ENCODE peak calls at places on chromosome 18, in nine cellular contexts. One of them, this sample, is unnamed.

GRCh38 chr18:44128365-44128764 is 552.3 kb upstream of the SETBP1 start:
- DNase-seq in fibroblast of the conjunctiva: no peak
- DNase-seq in NCI-H345: no peak
- DNase-seq in NCI-H774: no peak
- DNase-seq in A549: no peak
- DNase-seq in Right ventricle myocardium superior: no peak
- DNase-seq in NCI-H446 treated with DMSO at 0.1 percent for 48 hours: no peak
- DNase-seq in kidney epithelial cell: no peak
- DNase-seq in trophoblast cell: no peak
- DNase-seq in this sample: no peak

GRCh38 chr18:14189858-14190257 is 57.6 kb upstream of the ZNF519 start:
- DNase-seq in NCI-H446 treated with DMSO at 0.1 percent for 48 hours: no peak
- DNase-seq in fibroblast of the conjunctiva: peak
- DNase-seq in NCI-H774: no peak
- DNase-seq in kidney epithelial cell: peak
- DNase-seq in NCI-H345: no peak
- DNase-seq in A549: peak
- DNase-seq in trophoblast cell: no peak
- DNase-seq in Right ventricle myocardium superior: no peak
- DNase-seq in this sample: no peak

GRCh38 chr18:24726727-24727539 is 266.5 kb downstream of the HRH4 start:
- DNase-seq in Right ventricle myocardium superior: peak
- DNase-seq in fibroblast of the conjunctiva: peak
- DNase-seq in NCI-H774: peak
- DNase-seq in NCI-H345: peak
- DNase-seq in NCI-H446 treated with DMSO at 0.1 percent for 48 hours: peak
- DNase-seq in trophoblast cell: peak
- DNase-seq in kidney epithelial cell: peak
- DNase-seq in A549: peak
- DNase-seq in this sample: peak

GRCh38 chr18:73848656-73849055 is 299.0 kb downstream of the FBXO15 start:
- DNase-seq in NCI-H446 treated with DMSO at 0.1 percent for 48 hours: no peak
- DNase-seq in kidney epithelial cell: peak
- DNase-seq in Right ventricle myocardium superior: no peak
- DNase-seq in fibroblast of the conjunctiva: peak
- DNase-seq in NCI-H345: no peak
- DNase-seq in trophoblast cell: no peak
- DNase-seq in A549: no peak
- DNase-seq in NCI-H774: no peak
- DNase-seq in this sample: no peak

GRCh38 chr18:11279461-11279860 is 130.1 kb upstream of the PIEZO2 start:
- DNase-seq in fibroblast of the conjunctiva: no peak
- DNase-seq in NCI-H774: no peak
- DNase-seq in NCI-H446 treated with DMSO at 0.1 percent for 48 hours: no peak
- DNase-seq in Right ventricle myocardium superior: no peak
- DNase-seq in A549: no peak
- DNase-seq in NCI-H345: no peak
- DNase-seq in kidney epithelial cell: no peak
- DNase-seq in trophoblast cell: no peak
- DNase-seq in this sample: no peak

GRCh38 chr18:13394794-13395193 is 176.2 kb downstream of the LDLRAD4 start:
- DNase-seq in fibroblast of the conjunctiva: no peak
- DNase-seq in Right ventricle myocardium superior: no peak
- DNase-seq in kidney epithelial cell: no peak
- DNase-seq in NCI-H446 treated with DMSO at 0.1 percent for 48 hours: no peak
- DNase-seq in NCI-H774: no peak
- DNase-seq in A549: no peak
- DNase-seq in trophoblast cell: no peak
- DNase-seq in NCI-H345: peak
- DNase-seq in this sample: no peak

GRCh38 chr18:76837071-76837470 is 14.7 kb downstream of the ZNF236 start:
- DNase-seq in fibroblast of the conjunctiva: no peak
- DNase-seq in NCI-H345: no peak
- DNase-seq in kidney epithelial cell: no peak
- DNase-seq in NCI-H774: no peak
- DNase-seq in trophoblast cell: no peak
- DNase-seq in NCI-H446 treated with DMSO at 0.1 percent for 48 hours: no peak
- DNase-seq in Right ventricle myocardium superior: no peak
- DNase-seq in A549: no peak
- DNase-seq in this sample: no peak

GRCh38 chr18:9951022-9951859 is 37.4 kb downstream of the VAPA start:
- DNase-seq in NCI-H774: no peak
- DNase-seq in NCI-H345: peak
- DNase-seq in fibroblast of the conjunctiva: peak
- DNase-seq in Right ventricle myocardium superior: no peak
- DNase-seq in NCI-H446 treated with DMSO at 0.1 percent for 48 hours: peak
- DNase-seq in A549: peak
- DNase-seq in kidney epithelial cell: peak
- DNase-seq in trophoblast cell: no peak
- DNase-seq in this sample: no peak

GRCh38 chr18:30385684-30386083 is 656.9 kb downstream of the DSC3 start:
- DNase-seq in fibroblast of the conjunctiva: no peak
- DNase-seq in trophoblast cell: no peak
- DNase-seq in Right ventricle myocardium superior: no peak
- DNase-seq in NCI-H345: no peak
- DNase-seq in NCI-H774: no peak
- DNase-seq in A549: no peak
- DNase-seq in kidney epithelial cell: no peak
- DNase-seq in NCI-H446 treated with DMSO at 0.1 percent for 48 hours: no peak
- DNase-seq in this sample: no peak

GRCh38 chr18:11488175-11488574 is 121.2 kb upstream of the SLC35G4 start:
- DNase-seq in NCI-H345: no peak
- DNase-seq in trophoblast cell: no peak
- DNase-seq in NCI-H446 treated with DMSO at 0.1 percent for 48 hours: no peak
- DNase-seq in Right ventricle myocardium superior: no peak
- DNase-seq in fibroblast of the conjunctiva: peak
- DNase-seq in kidney epithelial cell: no peak
- DNase-seq in NCI-H774: no peak
- DNase-seq in A549: no peak
- DNase-seq in this sample: no peak

GRCh38 chr18:54888933-54889332 is 60.7 kb downstream of the RAB27B start:
- DNase-seq in NCI-H446 treated with DMSO at 0.1 percent for 48 hours: no peak
- DNase-seq in trophoblast cell: no peak
- DNase-seq in NCI-H345: no peak
- DNase-seq in NCI-H774: no peak
- DNase-seq in kidney epithelial cell: no peak
- DNase-seq in Right ventricle myocardium superior: no peak
- DNase-seq in A549: no peak
- DNase-seq in fibroblast of the conjunctiva: no peak
- DNase-seq in this sample: no peak

GRCh38 chr18:75551071-75551470 is 123.6 kb upstream of the SMIM21 start:
- DNase-seq in trophoblast cell: no peak
- DNase-seq in NCI-H345: no peak
- DNase-seq in NCI-H774: no peak
- DNase-seq in Right ventricle myocardium superior: no peak
- DNase-seq in kidney epithelial cell: no peak
- DNase-seq in NCI-H446 treated with DMSO at 0.1 percent for 48 hours: no peak
- DNase-seq in A549: no peak
- DNase-seq in fibroblast of the conjunctiva: no peak
- DNase-seq in this sample: no peak

GRCh38 chr18:61851940-61852451 is 40.8 kb downstream of the RNF152 start:
- DNase-seq in NCI-H345: no peak
- DNase-seq in A549: no peak
- DNase-seq in fibroblast of the conjunctiva: no peak
- DNase-seq in Right ventricle myocardium superior: no peak
- DNase-seq in NCI-H774: no peak
- DNase-seq in trophoblast cell: no peak
- DNase-seq in NCI-H446 treated with DMSO at 0.1 percent for 48 hours: no peak
- DNase-seq in kidney epithelial cell: no peak
- DNase-seq in this sample: no peak

GRCh38 chr18:3966985-3967856 is 487.9 kb downstream of the DLGAP1 start:
- DNase-seq in fibroblast of the conjunctiva: no peak
- DNase-seq in trophoblast cell: no peak
- DNase-seq in NCI-H345: no peak
- DNase-seq in A549: peak
- DNase-seq in Right ventricle myocardium superior: peak
- DNase-seq in NCI-H774: no peak
- DNase-seq in kidney epithelial cell: no peak
- DNase-seq in NCI-H446 treated with DMSO at 0.1 percent for 48 hours: no peak
- DNase-seq in this sample: no peak

GRCh38 chr18:38751897-38752296 is 1186.3 kb upstream of the CELF4 start:
- DNase-seq in fibroblast of the conjunctiva: no peak
- DNase-seq in Right ventricle myocardium superior: no peak
- DNase-seq in A549: no peak
- DNase-seq in NCI-H774: no peak
- DNase-seq in NCI-H345: no peak
- DNase-seq in NCI-H446 treated with DMSO at 0.1 percent for 48 hours: peak
- DNase-seq in kidney epithelial cell: peak
- DNase-seq in trophoblast cell: no peak
- DNase-seq in this sample: no peak

GRCh38 chr18:58723810-58724602 is 52.7 kb downstream of the MALT1 start:
- DNase-seq in A549: no peak
- DNase-seq in fibroblast of the conjunctiva: no peak
- DNase-seq in trophoblast cell: no peak
- DNase-seq in Right ventricle myocardium superior: no peak
- DNase-seq in NCI-H774: no peak
- DNase-seq in kidney epithelial cell: peak
- DNase-seq in NCI-H446 treated with DMSO at 0.1 percent for 48 hours: peak
- DNase-seq in NCI-H345: no peak
- DNase-seq in this sample: no peak